ENCODE peak calls at places on chromosome 21, in six cellular contexts. One of them, this sample, is unnamed.

GRCh38 chr21:45404726-45405270 is at the start of gene COL18A1:
- DNase-seq in ELF-1: peak
- DNase-seq in GM04504: no peak
- DNase-seq in activated CD4-positive, alpha-beta T cell treated with anti-CD3 and anti-CD28 coated beads, Interleukin-2, amount 10 ng/mL, durations not matched to agents 7 days and 5 days: peak
- DNase-seq in HEK293T: peak
- DNase-seq in esophagus muscularis mucosa: no peak
- DNase-seq in this sample: peak

GRCh38 chr21:17925900-17926299 is 106.7 kb upstream of the C21orf91 start:
- DNase-seq in ELF-1: no peak
- DNase-seq in GM04504: no peak
- DNase-seq in activated CD4-positive, alpha-beta T cell treated with anti-CD3 and anti-CD28 coated beads, Interleukin-2, amount 10 ng/mL, durations not matched to agents 7 days and 5 days: no peak
- DNase-seq in HEK293T: no peak
- DNase-seq in esophagus muscularis mucosa: no peak
- DNase-seq in this sample: peak

GRCh38 chr21:31337086-31337485 is 7.0 kb downstream of the TIAM1 start:
- DNase-seq in ELF-1: peak
- DNase-seq in GM04504: no peak
- DNase-seq in activated CD4-positive, alpha-beta T cell treated with anti-CD3 and anti-CD28 coated beads, Interleukin-2, amount 10 ng/mL, durations not matched to agents 7 days and 5 days: no peak
- DNase-seq in HEK293T: no peak
- DNase-seq in esophagus muscularis mucosa: no peak
- DNase-seq in this sample: no peak

GRCh38 chr21:31176080-31176551 is 137.8 kb upstream of the KRTAP19-8 start:
- DNase-seq in ELF-1: no peak
- DNase-seq in GM04504: no peak
- DNase-seq in activated CD4-positive, alpha-beta T cell treated with anti-CD3 and anti-CD28 coated beads, Interleukin-2, amount 10 ng/mL, durations not matched to agents 7 days and 5 days: no peak
- DNase-seq in HEK293T: no peak
- DNase-seq in esophagus muscularis mucosa: no peak
- DNase-seq in this sample: no peak

GRCh38 chr21:45528028-45528705 is 14.1 kb downstream of the SLC19A1 start:
- DNase-seq in ELF-1: no peak
- DNase-seq in GM04504: no peak
- DNase-seq in activated CD4-positive, alpha-beta T cell treated with anti-CD3 and anti-CD28 coated beads, Interleukin-2, amount 10 ng/mL, durations not matched to agents 7 days and 5 days: no peak
- DNase-seq in HEK293T: no peak
- DNase-seq in esophagus muscularis mucosa: no peak
- DNase-seq in this sample: no peak

GRCh38 chr21:29261555-29262540 is 36.9 kb upstream of the BACH1 start:
- DNase-seq in ELF-1: no peak
- DNase-seq in GM04504: no peak
- DNase-seq in activated CD4-positive, alpha-beta T cell treated with anti-CD3 and anti-CD28 coated beads, Interleukin-2, amount 10 ng/mL, durations not matched to agents 7 days and 5 days: no peak
- DNase-seq in HEK293T: no peak
- DNase-seq in esophagus muscularis mucosa: no peak
- DNase-seq in this sample: no peak

GRCh38 chr21:43645414-43645891 is 13.8 kb downstream of the HSF2BP start:
- DNase-seq in ELF-1: peak
- DNase-seq in GM04504: peak
- DNase-seq in activated CD4-positive, alpha-beta T cell treated with anti-CD3 and anti-CD28 coated beads, Interleukin-2, amount 10 ng/mL, durations not matched to agents 7 days and 5 days: peak
- DNase-seq in HEK293T: peak
- DNase-seq in esophagus muscularis mucosa: no peak
- DNase-seq in this sample: peak

GRCh38 chr21:45860493-45861155 is 120.9 kb upstream of the COL6A1 start:
- DNase-seq in ELF-1: no peak
- DNase-seq in GM04504: no peak
- DNase-seq in activated CD4-positive, alpha-beta T cell treated with anti-CD3 and anti-CD28 coated beads, Interleukin-2, amount 10 ng/mL, durations not matched to agents 7 days and 5 days: no peak
- DNase-seq in HEK293T: no peak
- DNase-seq in esophagus muscularis mucosa: no peak
- DNase-seq in this sample: no peak

GRCh38 chr21:45857761-45858160 is 123.8 kb upstream of the COL6A1 start:
- DNase-seq in ELF-1: no peak
- DNase-seq in GM04504: no peak
- DNase-seq in activated CD4-positive, alpha-beta T cell treated with anti-CD3 and anti-CD28 coated beads, Interleukin-2, amount 10 ng/mL, durations not matched to agents 7 days and 5 days: no peak
- DNase-seq in HEK293T: no peak
- DNase-seq in esophagus muscularis mucosa: no peak
- DNase-seq in this sample: no peak

GRCh38 chr21:33800753-33801423 is 114.7 kb downstream of the ATP5PO start:
- DNase-seq in ELF-1: no peak
- DNase-seq in GM04504: no peak
- DNase-seq in activated CD4-positive, alpha-beta T cell treated with anti-CD3 and anti-CD28 coated beads, Interleukin-2, amount 10 ng/mL, durations not matched to agents 7 days and 5 days: no peak
- DNase-seq in HEK293T: no peak
- DNase-seq in esophagus muscularis mucosa: no peak
- DNase-seq in this sample: no peak

GRCh38 chr21:36422279-36423098 is 37.3 kb downstream of the CHAF1B start:
- DNase-seq in ELF-1: peak
- DNase-seq in GM04504: peak
- DNase-seq in activated CD4-positive, alpha-beta T cell treated with anti-CD3 and anti-CD28 coated beads, Interleukin-2, amount 10 ng/mL, durations not matched to agents 7 days and 5 days: peak
- DNase-seq in HEK293T: peak
- DNase-seq in esophagus muscularis mucosa: no peak
- DNase-seq in this sample: peak

GRCh38 chr21:32331444-32332305 is 33.0 kb downstream of the MRAP start:
- DNase-seq in ELF-1: no peak
- DNase-seq in GM04504: no peak
- DNase-seq in activated CD4-positive, alpha-beta T cell treated with anti-CD3 and anti-CD28 coated beads, Interleukin-2, amount 10 ng/mL, durations not matched to agents 7 days and 5 days: no peak
- DNase-seq in HEK293T: no peak
- DNase-seq in esophagus muscularis mucosa: no peak
- DNase-seq in this sample: no peak

GRCh38 chr21:39788383-39788782 is 43.4 kb downstream of the IGSF5 start:
- DNase-seq in ELF-1: peak
- DNase-seq in GM04504: peak
- DNase-seq in activated CD4-positive, alpha-beta T cell treated with anti-CD3 and anti-CD28 coated beads, Interleukin-2, amount 10 ng/mL, durations not matched to agents 7 days and 5 days: no peak
- DNase-seq in HEK293T: peak
- DNase-seq in esophagus muscularis mucosa: peak
- DNase-seq in this sample: peak

GRCh38 chr21:34908424-34909055 is 140.6 kb downstream of the RUNX1 start:
- DNase-seq in ELF-1: no peak
- DNase-seq in GM04504: no peak
- DNase-seq in activated CD4-positive, alpha-beta T cell treated with anti-CD3 and anti-CD28 coated beads, Interleukin-2, amount 10 ng/mL, durations not matched to agents 7 days and 5 days: no peak
- DNase-seq in HEK293T: no peak
- DNase-seq in esophagus muscularis mucosa: no peak
- DNase-seq in this sample: peak

GRCh38 chr21:32794643-32795042 is 23.1 kb upstream of the PAXBP1 start:
- DNase-seq in ELF-1: no peak
- DNase-seq in GM04504: no peak
- DNase-seq in activated CD4-positive, alpha-beta T cell treated with anti-CD3 and anti-CD28 coated beads, Interleukin-2, amount 10 ng/mL, durations not matched to agents 7 days and 5 days: no peak
- DNase-seq in HEK293T: no peak
- DNase-seq in esophagus muscularis mucosa: peak
- DNase-seq in this sample: no peak

GRCh38 chr21:21046063-21046462 is 47.9 kb downstream of the NCAM2 start:
- DNase-seq in ELF-1: no peak
- DNase-seq in GM04504: no peak
- DNase-seq in activated CD4-positive, alpha-beta T cell treated with anti-CD3 and anti-CD28 coated beads, Interleukin-2, amount 10 ng/mL, durations not matched to agents 7 days and 5 days: no peak
- DNase-seq in HEK293T: no peak
- DNase-seq in esophagus muscularis mucosa: no peak
- DNase-seq in this sample: peak

GRCh38 chr21:42654913-42655796 is 1.7 kb downstream of the PDE9A start:
- DNase-seq in ELF-1: no peak
- DNase-seq in GM04504: no peak
- DNase-seq in activated CD4-positive, alpha-beta T cell treated with anti-CD3 and anti-CD28 coated beads, Interleukin-2, amount 10 ng/mL, durations not matched to agents 7 days and 5 days: no peak
- DNase-seq in HEK293T: no peak
- DNase-seq in esophagus muscularis mucosa: no peak
- DNase-seq in this sample: no peak

GRCh38 chr21:45364464-45365185 is 40.3 kb upstream of the COL18A1 start:
- DNase-seq in ELF-1: peak
- DNase-seq in GM04504: peak
- DNase-seq in activated CD4-positive, alpha-beta T cell treated with anti-CD3 and anti-CD28 coated beads, Interleukin-2, amount 10 ng/mL, durations not matched to agents 7 days and 5 days: no peak
- DNase-seq in HEK293T: no peak
- DNase-seq in esophagus muscularis mucosa: no peak
- DNase-seq in this sample: no peak

GRCh38 chr21:15928196-15928595 is 198.4 kb downstream of the USP25 start:
- DNase-seq in ELF-1: no peak
- DNase-seq in GM04504: no peak
- DNase-seq in activated CD4-positive, alpha-beta T cell treated with anti-CD3 and anti-CD28 coated beads, Interleukin-2, amount 10 ng/mL, durations not matched to agents 7 days and 5 days: no peak
- DNase-seq in HEK293T: no peak
- DNase-seq in esophagus muscularis mucosa: no peak
- DNase-seq in this sample: no peak

GRCh38 chr21:33395866-33396265 is 7.3 kb upstream of the IFNGR2 start:
- DNase-seq in ELF-1: no peak
- DNase-seq in GM04504: no peak
- DNase-seq in activated CD4-positive, alpha-beta T cell treated with anti-CD3 and anti-CD28 coated beads, Interleukin-2, amount 10 ng/mL, durations not matched to agents 7 days and 5 days: no peak
- DNase-seq in HEK293T: no peak
- DNase-seq in esophagus muscularis mucosa: no peak
- DNase-seq in this sample: no peak

GRCh38 chr21:36858320-36858957 is 108.0 kb downstream of the HLCS start:
- DNase-seq in ELF-1: no peak
- DNase-seq in GM04504: no peak
- DNase-seq in activated CD4-positive, alpha-beta T cell treated with anti-CD3 and anti-CD28 coated beads, Interleukin-2, amount 10 ng/mL, durations not matched to agents 7 days and 5 days: no peak
- DNase-seq in HEK293T: no peak
- DNase-seq in esophagus muscularis mucosa: no peak
- DNase-seq in this sample: no peak

GRCh38 chr21:15804247-15804985 is 74.6 kb downstream of the USP25 start:
- DNase-seq in ELF-1: no peak
- DNase-seq in GM04504: no peak
- DNase-seq in activated CD4-positive, alpha-beta T cell treated with anti-CD3 and anti-CD28 coated beads, Interleukin-2, amount 10 ng/mL, durations not matched to agents 7 days and 5 days: no peak
- DNase-seq in HEK293T: no peak
- DNase-seq in esophagus muscularis mucosa: no peak
- DNase-seq in this sample: peak

GRCh38 chr21:45034556-45035476 is 39.6 kb upstream of the ADARB1 start:
- DNase-seq in ELF-1: no peak
- DNase-seq in GM04504: no peak
- DNase-seq in activated CD4-positive, alpha-beta T cell treated with anti-CD3 and anti-CD28 coated beads, Interleukin-2, amount 10 ng/mL, durations not matched to agents 7 days and 5 days: no peak
- DNase-seq in HEK293T: no peak
- DNase-seq in esophagus muscularis mucosa: no peak
- DNase-seq in this sample: no peak

GRCh38 chr21:45386336-45386727 is 18.6 kb upstream of the COL18A1 start:
- DNase-seq in ELF-1: peak
- DNase-seq in GM04504: no peak
- DNase-seq in activated CD4-positive, alpha-beta T cell treated with anti-CD3 and anti-CD28 coated beads, Interleukin-2, amount 10 ng/mL, durations not matched to agents 7 days and 5 days: no peak
- DNase-seq in HEK293T: no peak
- DNase-seq in esophagus muscularis mucosa: no peak
- DNase-seq in this sample: no peak

GRCh38 chr21:45335151-45335760 is 47.6 kb upstream of the POFUT2 start:
- DNase-seq in ELF-1: peak
- DNase-seq in GM04504: no peak
- DNase-seq in activated CD4-positive, alpha-beta T cell treated with anti-CD3 and anti-CD28 coated beads, Interleukin-2, amount 10 ng/mL, durations not matched to agents 7 days and 5 days: no peak
- DNase-seq in HEK293T: no peak
- DNase-seq in esophagus muscularis mucosa: no peak
- DNase-seq in this sample: no peak

GRCh38 chr21:42010507-42011493 is 640 bp upstream of the ZBTB21 start:
- DNase-seq in ELF-1: peak
- DNase-seq in GM04504: peak
- DNase-seq in activated CD4-positive, alpha-beta T cell treated with anti-CD3 and anti-CD28 coated beads, Interleukin-2, amount 10 ng/mL, durations not matched to agents 7 days and 5 days: peak
- DNase-seq in HEK293T: peak
- DNase-seq in esophagus muscularis mucosa: peak
- DNase-seq in this sample: peak

GRCh38 chr21:43985690-43986251 is 26.3 kb upstream of the TRAPPC10 start:
- DNase-seq in ELF-1: peak
- DNase-seq in GM04504: no peak
- DNase-seq in activated CD4-positive, alpha-beta T cell treated with anti-CD3 and anti-CD28 coated beads, Interleukin-2, amount 10 ng/mL, durations not matched to agents 7 days and 5 days: no peak
- DNase-seq in HEK293T: no peak
- DNase-seq in esophagus muscularis mucosa: no peak
- DNase-seq in this sample: peak

GRCh38 chr21:39662411-39662953 is 49.7 kb downstream of the B3GALT5 start:
- DNase-seq in ELF-1: no peak
- DNase-seq in GM04504: no peak
- DNase-seq in activated CD4-positive, alpha-beta T cell treated with anti-CD3 and anti-CD28 coated beads, Interleukin-2, amount 10 ng/mL, durations not matched to agents 7 days and 5 days: no peak
- DNase-seq in HEK293T: no peak
- DNase-seq in esophagus muscularis mucosa: no peak
- DNase-seq in this sample: no peak

GRCh38 chr21:38768385-38769071 is 37.2 kb upstream of the ETS2 start:
- DNase-seq in ELF-1: no peak
- DNase-seq in GM04504: no peak
- DNase-seq in activated CD4-positive, alpha-beta T cell treated with anti-CD3 and anti-CD28 coated beads, Interleukin-2, amount 10 ng/mL, durations not matched to agents 7 days and 5 days: peak
- DNase-seq in HEK293T: no peak
- DNase-seq in esophagus muscularis mucosa: no peak
- DNase-seq in this sample: no peak

GRCh38 chr21:16363563-16363962 is 633.8 kb downstream of the USP25 start:
- DNase-seq in ELF-1: no peak
- DNase-seq in GM04504: no peak
- DNase-seq in activated CD4-positive, alpha-beta T cell treated with anti-CD3 and anti-CD28 coated beads, Interleukin-2, amount 10 ng/mL, durations not matched to agents 7 days and 5 days: no peak
- DNase-seq in HEK293T: no peak
- DNase-seq in esophagus muscularis mucosa: no peak
- DNase-seq in this sample: no peak

GRCh38 chr21:46142581-46143473 is 12.6 kb downstream of the FTCD start:
- DNase-seq in ELF-1: peak
- DNase-seq in GM04504: no peak
- DNase-seq in activated CD4-positive, alpha-beta T cell treated with anti-CD3 and anti-CD28 coated beads, Interleukin-2, amount 10 ng/mL, durations not matched to agents 7 days and 5 days: no peak
- DNase-seq in HEK293T: no peak
- DNase-seq in esophagus muscularis mucosa: no peak
- DNase-seq in this sample: no peak

GRCh38 chr21:30831194-30831765 is 1.7 kb upstream of the KRTAP7-1 start:
- DNase-seq in ELF-1: peak
- DNase-seq in GM04504: no peak
- DNase-seq in activated CD4-positive, alpha-beta T cell treated with anti-CD3 and anti-CD28 coated beads, Interleukin-2, amount 10 ng/mL, durations not matched to agents 7 days and 5 days: peak
- DNase-seq in HEK293T: peak
- DNase-seq in esophagus muscularis mucosa: no peak
- DNase-seq in this sample: peak

GRCh38 chr21:16002872-16003466 is 273.2 kb downstream of the USP25 start:
- DNase-seq in ELF-1: no peak
- DNase-seq in GM04504: peak
- DNase-seq in activated CD4-positive, alpha-beta T cell treated with anti-CD3 and anti-CD28 coated beads, Interleukin-2, amount 10 ng/mL, durations not matched to agents 7 days and 5 days: no peak
- DNase-seq in HEK293T: no peak
- DNase-seq in esophagus muscularis mucosa: no peak
- DNase-seq in this sample: no peak